ENCODE peak calls at places on chromosome 11, in five cellular contexts. One of them, this sample, is unnamed. For H3K36me3, the result is how much of the 10 kb centered on the place peaks cover.

GRCh38 chr11:58639103-58639502 is 16.6 kb downstream of the CNTF start:
- DNase-seq in DND-41: no peak
- DNase-seq in transverse colon: no peak
- DNase-seq in fibroblast of lung: no peak
- DNase-seq in BE2C: no peak
- DNase-seq in this sample: no peak

GRCh38 chr11:117595440-117595839 is 201.6 kb downstream of the DSCAML1 start:
- DNase-seq in DND-41: no peak
- DNase-seq in transverse colon: no peak
- DNase-seq in fibroblast of lung: no peak
- DNase-seq in BE2C: no peak
- DNase-seq in this sample: no peak

GRCh38 chr11:125270711-125271110 is 106.2 kb downstream of the PKNOX2 start:
- DNase-seq in DND-41: no peak
- DNase-seq in transverse colon: no peak
- DNase-seq in fibroblast of lung: peak
- DNase-seq in BE2C: no peak
- DNase-seq in this sample: no peak

GRCh38 chr11:80925291-80925690 is 1484.5 kb upstream of the TENM4 start:
- DNase-seq in DND-41: no peak
- DNase-seq in transverse colon: no peak
- DNase-seq in fibroblast of lung: no peak
- DNase-seq in BE2C: no peak
- DNase-seq in this sample: no peak

GRCh38 chr11:120335596-120335927 is 651 bp upstream of the ARHGEF12 start:
- DNase-seq in DND-41: no peak
- DNase-seq in transverse colon: no peak
- DNase-seq in fibroblast of lung: no peak
- DNase-seq in BE2C: no peak
- DNase-seq in this sample: no peak

GRCh38 chr11:3120071-3120792 is 44.9 kb downstream of the OSBPL5 start:
- DNase-seq in DND-41: no peak
- DNase-seq in transverse colon: peak
- DNase-seq in fibroblast of lung: no peak
- DNase-seq in BE2C: peak
- DNase-seq in this sample: no peak

GRCh38 chr11:41446107-41446506 is 13.3 kb downstream of the LRRC4C start:
- DNase-seq in DND-41: no peak
- DNase-seq in transverse colon: no peak
- DNase-seq in fibroblast of lung: peak
- DNase-seq in BE2C: no peak
- DNase-seq in this sample: no peak

GRCh38 chr11:96073536-96073935 is 149.6 kb upstream of the MTMR2 start:
- DNase-seq in DND-41: no peak
- DNase-seq in transverse colon: peak
- DNase-seq in fibroblast of lung: no peak
- DNase-seq in BE2C: no peak
- DNase-seq in this sample: no peak

GRCh38 chr11:1967641-1968225 is 20.6 kb downstream of the MRPL23 start:
- DNase-seq in DND-41: no peak
- DNase-seq in transverse colon: no peak
- DNase-seq in fibroblast of lung: no peak
- DNase-seq in BE2C: no peak
- DNase-seq in this sample: no peak

GRCh38 chr11:95081412-95081811 is 8.2 kb upstream of the ENDOD1 start:
- DNase-seq in DND-41: peak
- DNase-seq in transverse colon: no peak
- DNase-seq in fibroblast of lung: no peak
- DNase-seq in BE2C: no peak
- DNase-seq in this sample: no peak

GRCh38 chr11:131864205-131864604 is 493.8 kb downstream of the NTM start:
- DNase-seq in DND-41: no peak
- DNase-seq in transverse colon: no peak
- DNase-seq in fibroblast of lung: no peak
- DNase-seq in BE2C: no peak
- DNase-seq in this sample: no peak

GRCh38 chr11:73106347-73106746 is 35.8 kb downstream of the FCHSD2 start:
- DNase-seq in DND-41: no peak
- DNase-seq in transverse colon: no peak
- DNase-seq in fibroblast of lung: no peak
- DNase-seq in BE2C: no peak
- DNase-seq in this sample: no peak

GRCh38 chr11:12440565-12440964 is 63.2 kb downstream of the PARVA start:
- DNase-seq in DND-41: no peak
- DNase-seq in transverse colon: no peak
- DNase-seq in fibroblast of lung: no peak
- DNase-seq in BE2C: no peak
- DNase-seq in this sample: no peak

GRCh38 chr11:86947541-86947940 is 7.7 kb downstream of the FZD4 start:
- DNase-seq in DND-41: no peak
- DNase-seq in transverse colon: no peak
- DNase-seq in fibroblast of lung: peak
- DNase-seq in BE2C: no peak
- DNase-seq in this sample: no peak

GRCh38 chr11:131675489-131675888 is 305.1 kb downstream of the NTM start:
- DNase-seq in DND-41: no peak
- DNase-seq in transverse colon: no peak
- DNase-seq in fibroblast of lung: peak
- DNase-seq in BE2C: no peak
- DNase-seq in this sample: no peak

GRCh38 chr11:108025387-108026080 is 16.8 kb downstream of the CUL5 start:
- DNase-seq in DND-41: no peak
- DNase-seq in transverse colon: no peak
- DNase-seq in fibroblast of lung: no peak
- DNase-seq in BE2C: no peak
- DNase-seq in this sample: no peak

GRCh38 chr11:88293931-88294330 is 43.6 kb downstream of the CTSC start:
- DNase-seq in DND-41: no peak
- DNase-seq in transverse colon: no peak
- DNase-seq in fibroblast of lung: peak
- DNase-seq in BE2C: no peak
- DNase-seq in this sample: no peak

GRCh38 chr11:65498042-65498726 is 661 bp upstream of the MALAT1 start:
- DNase-seq in DND-41: peak
- DNase-seq in transverse colon: peak
- DNase-seq in fibroblast of lung: peak
- DNase-seq in BE2C: no peak
- DNase-seq in this sample: peak

GRCh38 chr11:21723681-21724080 is 469.2 kb upstream of the ANO5 start:
- DNase-seq in DND-41: no peak
- DNase-seq in transverse colon: no peak
- DNase-seq in fibroblast of lung: no peak
- DNase-seq in BE2C: no peak
- DNase-seq in this sample: no peak

GRCh38 chr11:6607190-6607635 is 3.6 kb downstream of the ILK start:
- DNase-seq in DND-41: no peak
- DNase-seq in transverse colon: no peak
- DNase-seq in fibroblast of lung: peak
- DNase-seq in BE2C: no peak
- DNase-seq in this sample: no peak
- H3K36me3 ChIP-seq in DND-41: under half
- H3K36me3 ChIP-seq in transverse colon: under half
- H3K36me3 ChIP-seq in fibroblast of lung: under half
- H3K36me3 ChIP-seq in BE2C: under half
- H3K36me3 ChIP-seq in this sample: under half

DNA sequence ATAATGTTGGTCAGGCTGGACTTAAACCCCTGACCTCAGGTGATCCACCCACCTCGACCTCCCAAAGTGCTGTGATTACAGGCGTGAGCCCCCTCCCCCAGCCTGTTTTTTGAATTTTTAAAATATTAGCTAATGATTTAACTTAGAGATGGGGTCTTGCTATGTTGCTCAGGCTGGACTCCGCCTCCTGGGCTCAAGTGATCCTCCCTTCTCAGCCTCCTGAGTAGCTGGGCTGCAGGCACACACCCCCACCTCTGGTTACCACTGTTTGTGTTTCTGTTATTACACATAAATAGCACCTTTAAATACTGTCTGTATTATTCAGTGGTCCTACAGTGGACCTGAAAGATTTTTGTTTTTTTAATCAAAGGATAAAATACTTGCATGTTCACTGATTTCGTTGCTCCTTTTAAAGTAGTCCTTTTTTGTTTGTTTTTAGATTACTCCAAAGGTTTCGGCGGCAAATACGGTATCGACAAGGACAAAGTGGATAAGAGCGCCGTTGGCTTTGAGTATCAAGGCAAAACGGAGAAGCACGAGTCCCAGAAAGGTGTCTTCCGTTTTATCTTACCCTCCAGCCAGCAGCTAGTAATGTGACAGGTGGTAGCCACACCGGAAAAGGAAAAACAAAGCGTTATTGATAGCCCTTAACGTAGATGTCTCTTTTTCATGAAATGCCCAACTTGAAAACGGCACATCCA is 21.1 kb downstream of the CTTN start:
- DNase-seq in DND-41: no peak
- DNase-seq in transverse colon: no peak
- DNase-seq in fibroblast of lung: no peak
- DNase-seq in BE2C: no peak
- DNase-seq in this sample: no peak
- H3K36me3 ChIP-seq in DND-41: under half
- H3K36me3 ChIP-seq in transverse colon: under half
- H3K36me3 ChIP-seq in fibroblast of lung: half or more
- H3K36me3 ChIP-seq in BE2C: half or more
- H3K36me3 ChIP-seq in this sample: under half

GRCh38 chr11:128467041-128467440 is 120.3 kb downstream of the ETS1 start:
- DNase-seq in DND-41: no peak
- DNase-seq in transverse colon: no peak
- DNase-seq in fibroblast of lung: no peak
- DNase-seq in BE2C: no peak
- DNase-seq in this sample: no peak

GRCh38 chr11:128469220-128469619 is 118.1 kb downstream of the ETS1 start:
- DNase-seq in DND-41: no peak
- DNase-seq in transverse colon: peak
- DNase-seq in fibroblast of lung: no peak
- DNase-seq in BE2C: no peak
- DNase-seq in this sample: no peak

GRCh38 chr11:128465946-128466688 is 121.2 kb downstream of the ETS1 start:
- DNase-seq in DND-41: no peak
- DNase-seq in transverse colon: no peak
- DNase-seq in fibroblast of lung: no peak
- DNase-seq in BE2C: no peak
- DNase-seq in this sample: no peak

GRCh38 chr11:128468106-128468505 is 119.3 kb downstream of the ETS1 start:
- DNase-seq in DND-41: no peak
- DNase-seq in transverse colon: no peak
- DNase-seq in fibroblast of lung: no peak
- DNase-seq in BE2C: no peak
- DNase-seq in this sample: no peak

DNA sequence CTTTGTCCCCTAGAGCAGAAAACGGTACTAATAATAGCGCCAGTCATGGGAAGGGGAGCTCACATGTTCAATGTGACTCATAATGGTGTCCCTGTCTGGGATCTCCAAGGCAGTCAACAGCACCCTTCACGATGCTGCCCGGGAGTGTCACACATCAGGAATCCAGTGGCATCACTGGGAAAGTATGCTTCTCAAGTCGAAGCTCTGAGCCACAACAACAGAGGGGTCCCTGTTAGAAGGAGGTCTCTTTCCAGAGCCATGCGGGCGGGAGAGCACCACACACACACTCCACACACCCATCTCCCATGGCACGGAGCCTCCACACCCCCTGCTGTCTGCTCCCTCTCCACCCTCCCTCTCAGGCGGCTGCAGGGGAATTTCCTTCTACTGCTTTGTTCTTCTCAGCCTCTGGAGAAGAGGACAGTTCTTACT is 119.7 kb downstream of the ETS1 start:
- DNase-seq in DND-41: no peak
- DNase-seq in transverse colon: no peak
- DNase-seq in fibroblast of lung: peak
- DNase-seq in BE2C: no peak
- DNase-seq in this sample: peak
- H3K36me3 ChIP-seq in DND-41: half or more
- H3K36me3 ChIP-seq in transverse colon: under half
- H3K36me3 ChIP-seq in fibroblast of lung: under half
- H3K36me3 ChIP-seq in BE2C: under half
- H3K36me3 ChIP-seq in this sample: under half

GRCh38 chr11:72009156-72009555 is 10.4 kb downstream of the IL18BP start:
- DNase-seq in DND-41: no peak
- DNase-seq in transverse colon: no peak
- DNase-seq in fibroblast of lung: no peak
- DNase-seq in BE2C: no peak
- DNase-seq in this sample: no peak
- H3K36me3 ChIP-seq in DND-41: half or more
- H3K36me3 ChIP-seq in transverse colon: under half
- H3K36me3 ChIP-seq in fibroblast of lung: half or more
- H3K36me3 ChIP-seq in BE2C: half or more
- H3K36me3 ChIP-seq in this sample: under half